ENCODE peak calls at places on chromosomes 1 and 21, in six cellular contexts. C is right atrium auricular region; N is nucleus accumbens; L is AG08395; S is stimulated activated CD8-positive, alpha-beta memory T cell treated with anti-CD3 and anti-CD28 coated beads, Interleukin-15, amount 100 ng/mL, for 24 hours; J is stimulated activated CD4-positive, alpha-beta T cell treated with anti-CD3 and anti-CD28 coated beads, Interleukin-12 subunit alpha, Interleukin-12 subunit beta, amount 100 ng/mL, for 4 hours. I is an unnamed sample.

GRCh38 chr1:164673584-164674214 is 114.7 kb downstream of the PBX1 start:
- DNase-seq in C (no peak), N (no peak), L (no peak), S (no peak), J (no peak), I (no peak)

GRCh38 chr1:15326691-15327530 is 79.9 kb downstream of the FHAD1 start:
- DNase-seq in C (no peak), N (no peak), L (peak; percentile 90), S (no peak), J (no peak), I (no peak)

GRCh38 chr1:202058001-202058908 is 47.9 kb downstream of the ELF3 start:
- DNase-seq in C (no peak), N (no peak), L (no peak), S (no peak), J (no peak), I (no peak)

GRCh38 chr1:147545133-147545532 is 3.8 kb downstream of the BCL9 start:
- DNase-seq in C (no peak), N (peak; percentile 47), L (no peak), S (peak; percentile 44), J (peak; percentile 68), I (peak; percentile 6)

GRCh38 chr1:238487931-238488330 is 597.2 kb upstream of the ZP4 start:
- DNase-seq in C (no peak), N (no peak), L (no peak), S (no peak), J (no peak), I (no peak)

GRCh38 chr1:49358036-49358435 is 581.3 kb upstream of the BEND5 start:
- DNase-seq in C (no peak), N (no peak), L (no peak), S (no peak), J (no peak), I (no peak)

GRCh38 chr1:239572183-239572582 is 185.8 kb downstream of the CHRM3 start:
- DNase-seq in C (no peak), N (no peak), L (no peak), S (no peak), J (no peak), I (no peak)

GRCh38 chr1:204660509-204660908 is 25.0 kb downstream of the LRRN2 start:
- DNase-seq in C (no peak), N (no peak), L (no peak), S (no peak), J (no peak), I (no peak)

GRCh38 chr1:206951318-206952105 is 5.2 kb upstream of the PIGR start:
- DNase-seq in C (no peak), N (no peak), L (no peak), S (no peak), J (no peak), I (no peak)

GRCh38 chr1:38076038-38076437 is 29.4 kb upstream of the POU3F1 start:
- DNase-seq in C (no peak), N (no peak), L (no peak), S (no peak), J (no peak), I (no peak)

GRCh38 chr21:21151231-21151630 is 153.0 kb downstream of the NCAM2 start:
- DNase-seq in C (no peak), N (no peak), L (no peak), S (no peak), J (no peak), I (no peak)

GRCh38 chr1:58460469-58460868 is 86.1 kb downstream of the OMA1 start:
- DNase-seq in C (no peak), N (no peak), L (no peak), S (no peak), J (no peak), I (no peak)

GRCh38 chr1:11495579-11495978 is 16.6 kb downstream of the DISP3 start:
- DNase-seq in C (no peak), N (no peak), L (no peak), S (no peak), J (no peak), I (no peak)

GRCh38 chr1:164880199-164880598 is 321.2 kb downstream of the PBX1 start:
- DNase-seq in C (no peak), N (no peak), L (no peak), S (no peak), J (no peak), I (no peak)

GRCh38 chr1:153364766-153365678 is 7.4 kb downstream of the S100A9 start:
- DNase-seq in C (peak; percentile 42), N (no peak), L (no peak), S (no peak), J (no peak), I (no peak)

GRCh38 chr1:204975568-204976235 is 67.3 kb upstream of the CNTN2 start:
- DNase-seq in C (peak; percentile 64), N (no peak), L (peak; percentile 86), S (peak; percentile 14), J (peak; percentile 51), I (peak; percentile 24)

GRCh38 chr1:169371400-169371799 is 3.4 kb downstream of the BLZF1 start:
- DNase-seq in C (no peak), N (no peak), L (no peak), S (no peak), J (no peak), I (no peak)

GRCh38 chr1:112359961-112360767 is 35.9 kb upstream of the CTTNBP2NL start:
- DNase-seq in C (peak; percentile 85), N (no peak), L (peak; percentile 81), S (no peak), J (no peak), I (no peak)

GRCh38 chr21:17479606-17480005 is 33.2 kb upstream of the CXADR start:
- DNase-seq in C (no peak), N (no peak), L (no peak), S (no peak), J (no peak), I (no peak)